ENCODE peak calls at places on chromosome 3, in seven cellular contexts. D is HCT116, N is HEK293T, O is WTC11, Q is K562, X is HepG2, G is GM12878. F is an unnamed sample.

GRCh38 chr3:119245778-119246177 is 5.1 kb upstream of the B4GALT4 start:
- DNase-seq in O (no peak), G (no peak), Q (no peak), X (no peak), D (no peak), N (no peak), F (no peak)

GRCh38 chr3:43994594-43995077 is 247.1 kb upstream of the TOPAZ1 start:
- DNase-seq in Q (no peak), D (no peak), O (no peak), X (no peak), G (no peak), N (no peak), F (no peak)

GRCh38 chr3:45647148-45647619 is 42.0 kb upstream of the SACM1L start:
- DNase-seq in G (no peak), Q (no peak), N (no peak), X (peak; percentile 86), O (no peak), D (no peak), F (no peak)

GRCh38 chr3:30986551-30986950 is 92.1 kb upstream of the GADL1 start:
- DNase-seq in D (no peak), N (no peak), X (no peak), G (no peak), Q (no peak), O (no peak), F (no peak)

GRCh38 chr3:146496246-146496645 is 26.9 kb upstream of the PLSCR2 start:
- DNase-seq in N (no peak), Q (no peak), G (no peak), X (no peak), O (no peak), D (no peak), F (no peak)

GRCh38 chr3:81485444-81485865 is 276.0 kb downstream of the GBE1 start:
- DNase-seq in Q (no peak), D (no peak), X (no peak), G (peak; percentile 38), O (no peak), N (no peak), F (no peak)

GRCh38 chr3:12886106-12886679 is 44.8 kb upstream of the RPL32 start:
- DNase-seq in X (no peak), G (no peak), D (no peak), N (no peak), O (no peak), Q (peak; percentile 17), F (no peak)

GRCh38 chr3:56980798-56981390 is 79.6 kb upstream of the SPATA12 start:
- DNase-seq in Q (no peak), D (peak; percentile 68), X (no peak), O (no peak), G (no peak), N (no peak), F (no peak)

GRCh38 chr3:13416002-13416793 is 3.9 kb downstream of the NUP210 start:
- DNase-seq in D (no peak), Q (peak; percentile 54), O (peak; percentile 62), N (no peak), X (no peak), G (no peak), F (no peak)

GRCh38 chr3:107661447-107662108 is 138.8 kb downstream of the BBX start:
- DNase-seq in Q (no peak), G (no peak), X (no peak), D (no peak), N (no peak), O (no peak), F (no peak)

GRCh38 chr3:30141178-30141581 is 465.2 kb upstream of the TGFBR2 start:
- DNase-seq in X (no peak), G (no peak), D (no peak), Q (no peak), O (no peak), N (no peak), F (no peak)

GRCh38 chr3:185737020-185737419 is 87.8 kb downstream of the IGF2BP2 start:
- DNase-seq in D (no peak), N (no peak), G (no peak), O (no peak), Q (no peak), X (no peak), F (no peak)

GRCh38 chr3:82558081-82558480 is 796.6 kb upstream of the GBE1 start:
- DNase-seq in Q (no peak), O (no peak), N (no peak), G (no peak), D (no peak), X (no peak), F (no peak)

GRCh38 chr3:178455966-178456365 is 80.3 kb upstream of the KCNMB2 start:
- DNase-seq in X (no peak), N (no peak), Q (no peak), O (no peak), D (no peak), G (no peak), F (no peak)
- TF ChIP-seq SP1 in X (no peak), N (no peak), Q (no peak), O (no peak), D (no peak), G (no peak), F (no peak)

DNA sequence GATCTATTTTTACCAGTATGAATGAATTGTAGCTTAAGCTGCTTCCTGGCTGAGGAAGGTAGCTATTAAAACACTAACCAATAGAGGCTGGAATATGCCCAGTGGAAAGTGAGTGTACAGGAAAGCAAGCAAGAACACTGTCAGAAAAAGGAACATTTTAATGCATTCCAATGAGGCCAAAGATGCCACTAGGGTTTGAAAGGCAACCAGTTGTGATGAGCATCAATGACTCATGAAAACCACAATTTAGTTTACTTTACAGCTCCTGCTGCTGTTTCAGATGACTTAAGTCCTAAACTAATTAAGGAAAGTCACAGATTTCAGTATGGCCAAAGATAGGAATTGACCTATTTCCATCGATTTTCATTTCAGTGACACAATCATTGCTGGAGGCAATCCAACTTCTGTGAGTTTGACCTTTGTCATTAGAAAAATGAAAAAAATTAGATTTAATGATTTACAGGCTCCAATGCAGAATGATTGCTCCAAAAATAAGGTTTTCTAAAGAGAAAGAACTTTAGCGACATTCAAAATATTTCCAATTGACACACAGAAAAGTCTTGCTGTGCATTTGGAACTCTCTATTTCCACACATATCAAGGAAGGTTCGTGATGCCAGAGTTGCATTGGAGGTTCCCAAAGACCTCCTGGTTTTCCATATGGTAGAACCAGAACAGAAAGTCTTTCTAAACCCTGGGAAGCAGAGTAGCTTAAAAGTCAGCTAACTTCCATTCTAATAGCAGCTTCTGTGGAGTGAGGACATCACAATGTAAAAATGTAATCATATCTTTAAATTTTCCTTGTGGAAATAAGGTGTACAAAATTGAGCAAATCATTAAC is 103.0 kb downstream of the SUCNR1 start:
- DNase-seq in G (no peak), Q (no peak), X (peak; percentile 14), O (no peak), N (no peak), D (peak; percentile 94), F (no peak)
- TF ChIP-seq SP1 in G (no peak), Q (no peak), X (no peak), O (no peak), N (no peak), D (peak; percentile 96), F (no peak)

DNA sequence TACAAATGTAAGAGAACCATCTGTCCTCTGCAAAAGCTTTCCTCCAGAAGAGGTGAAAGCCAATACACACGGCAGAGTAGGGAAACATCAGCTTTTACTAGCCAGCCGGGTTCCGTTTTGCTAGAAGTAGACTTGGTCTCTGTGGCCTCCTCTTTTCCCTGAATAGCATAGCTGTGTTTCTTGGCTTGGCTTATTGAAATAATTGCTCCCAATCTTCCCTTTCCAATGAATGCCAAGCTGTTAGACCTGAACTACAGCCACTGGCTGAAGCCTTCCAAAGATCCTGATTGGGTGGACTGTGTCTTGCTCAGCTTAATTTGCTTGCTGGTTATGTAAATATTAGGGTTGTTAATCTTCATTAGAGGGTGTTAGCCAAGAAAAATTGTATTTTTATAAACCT is 157.8 kb upstream of the ROPN1 start:
- DNase-seq in N (no peak), G (no peak), X (no peak), Q (no peak), D (no peak), O (no peak), F (no peak)
- TF ChIP-seq SP1 in N (no peak), G (no peak), X (no peak), Q (no peak), D (no peak), O (no peak), F (no peak)

GRCh38 chr3:184005981-184006507 is 11.6 kb downstream of the ABCC5 start:
- DNase-seq in D (peak; percentile 78), Q (peak; percentile 35), X (no peak), G (peak; percentile 27), N (peak; percentile 35), O (peak; percentile 25), F (no peak)
- TF ChIP-seq SP1 in D (peak; percentile 15), Q (no peak), X (no peak), G (no peak), N (no peak), O (no peak), F (no peak)

DNA sequence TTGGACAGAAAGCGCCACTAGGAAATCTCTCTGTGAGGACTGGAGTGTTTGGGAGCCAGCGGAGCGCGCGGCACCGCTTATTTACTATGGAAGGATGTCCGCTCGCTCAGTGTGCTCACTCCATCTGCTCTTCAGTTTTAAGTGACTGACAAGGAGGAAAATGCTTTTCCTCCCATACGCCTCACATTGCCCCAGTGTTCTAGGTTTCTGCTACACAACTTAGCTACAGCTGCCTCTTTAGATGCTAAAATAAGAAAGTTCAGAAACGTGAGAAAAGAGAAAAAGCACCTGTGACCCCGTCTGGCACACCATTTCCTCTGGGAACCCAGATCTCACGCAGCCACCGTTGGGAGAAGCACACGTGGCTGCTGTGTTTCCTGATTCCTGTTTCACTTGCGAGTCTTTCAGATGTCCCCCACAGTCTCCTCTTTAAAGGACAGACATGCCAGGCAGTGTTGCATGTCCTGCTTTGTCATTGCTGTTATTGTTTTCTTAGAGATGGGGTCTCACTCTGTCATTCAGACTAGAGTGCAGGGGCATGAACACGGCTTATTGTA is 11.7 kb upstream of the MUSTN1 start:
- DNase-seq in D (no peak), X (no peak), O (no peak), G (no peak), Q (no peak), N (no peak), F (no peak)
- TF ChIP-seq SP1 in D (no peak), X (no peak), O (no peak), G (no peak), Q (no peak), N (no peak), F (no peak)

DNA sequence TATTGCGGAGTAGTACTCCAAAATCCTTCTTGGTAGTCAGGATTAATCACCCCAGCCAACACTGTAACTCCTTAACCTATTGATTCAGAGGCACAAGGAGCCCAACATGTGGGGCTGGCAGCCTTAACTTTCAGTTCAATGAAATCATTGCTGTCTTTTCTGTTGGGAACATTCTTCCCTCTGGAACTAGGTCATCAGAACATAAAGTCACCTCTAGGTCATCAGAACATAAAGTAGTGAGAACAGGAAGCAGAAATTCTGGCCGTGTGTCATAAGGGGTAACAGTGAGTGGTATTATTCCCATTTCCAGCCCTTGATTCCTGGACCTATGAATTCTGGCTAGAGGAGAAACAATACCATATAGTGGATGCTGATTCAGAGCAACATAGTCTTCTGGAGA is 71.5 kb upstream of the TNIK start:
- DNase-seq in G (no peak), D (no peak), N (no peak), X (no peak), Q (no peak), O (no peak), F (no peak)
- TF ChIP-seq SP1 in G (no peak), D (no peak), N (no peak), X (no peak), Q (no peak), O (no peak), F (no peak)

GRCh38 chr3:152617609-152618008 is 217.3 kb upstream of the P2RY1 start:
- DNase-seq in O (no peak), G (no peak), D (no peak), Q (no peak), X (no peak), N (no peak), F (no peak)
- TF ChIP-seq SP1 in O (no peak), G (no peak), D (no peak), Q (no peak), X (no peak), N (no peak), F (no peak)

GRCh38 chr3:126954141-126954845 is 28.6 kb upstream of the PLXNA1 start:
- DNase-seq in G (no peak), O (peak; percentile 5), N (no peak), D (no peak), X (no peak), Q (no peak), F (no peak)
- TF ChIP-seq SP1 in G (no peak), O (no peak), N (no peak), D (no peak), X (no peak), Q (no peak), F (no peak)